ENCODE peak calls at places on chromosome 6, in nine cellular contexts. D is activated CD4-positive, alpha-beta T cell treated with anti-CD3 and anti-CD28 coated beads, Interleukin-2, amount 50 U/mL, for 24 hours; B is progenitor cell of endocrine pancreas; E is cardiac fibroblast; R is erythroblast; Y is posterior cingulate gyrus; N is Kasumi-1; T is ELR; I is left ventricle myocardium superior. L is an unnamed sample.

GRCh38 chr6:135568366-135568765 is 70.8 kb upstream of the AHI1 start:
- DNase-seq in E (peak), I (no peak), N (peak), Y (no peak), B (no peak), T (peak), D (peak), R (peak), L (peak)

GRCh38 chr6:34964564-34964963 is 75.5 kb downstream of the ANKS1A start:
- DNase-seq in E (peak), N (no peak), R (no peak), Y (no peak), T (no peak), I (no peak), D (no peak), B (no peak), L (no peak)

GRCh38 chr6:46876126-46876525 is 45.6 kb downstream of the ADGRF5 start:
- DNase-seq in D (no peak), Y (no peak), I (no peak), B (no peak), R (no peak), N (no peak), E (peak), T (peak), L (peak)

GRCh38 chr6:155252581-155252980 is 11.2 kb upstream of the CLDN20 start:
- DNase-seq in B (no peak), E (no peak), D (no peak), T (no peak), R (no peak), Y (no peak), N (no peak), I (no peak), L (no peak)

GRCh38 chr6:144485531-144485930 is 200.4 kb downstream of the UTRN start:
- DNase-seq in T (no peak), I (no peak), Y (no peak), E (no peak), D (no peak), N (no peak), B (no peak), R (no peak), L (peak)

GRCh38 chr6:30915591-30915946 is 1.5 kb downstream of the VARS2 start:
- DNase-seq in T (peak), N (peak), E (peak), R (peak), D (peak), Y (peak), I (no peak), B (no peak), L (peak)

GRCh38 chr6:133899556-133899955 is 10.6 kb downstream of the TCF21 start:
- DNase-seq in R (no peak), B (no peak), N (no peak), D (no peak), I (no peak), T (no peak), Y (no peak), E (peak), L (no peak)

GRCh38 chr6:38973178-38974057 is 75.2 kb upstream of the GLP1R start:
- DNase-seq in E (peak), D (peak), B (no peak), N (peak), T (peak), Y (no peak), R (peak), I (no peak), L (peak)

GRCh38 chr6:154653385-154653784 is 79.8 kb upstream of the SCAF8 start:
- DNase-seq in N (no peak), R (no peak), B (no peak), I (no peak), E (peak), T (no peak), Y (no peak), D (no peak), L (peak)

GRCh38 chr6:116536216-116536621 is 9.3 kb downstream of the TRAPPC3L start:
- DNase-seq in I (no peak), T (peak), E (peak), D (peak), Y (no peak), N (peak), R (peak), B (no peak), L (peak)

GRCh38 chr6:72984981-72985665 is 240.2 kb downstream of the KHDC1L start:
- DNase-seq in D (no peak), E (no peak), B (no peak), R (no peak), T (no peak), Y (no peak), I (no peak), N (peak), L (no peak)

GRCh38 chr6:68468244-68468884 is 166.7 kb upstream of the ADGRB3 start:
- DNase-seq in Y (no peak), T (peak), D (no peak), I (no peak), B (no peak), N (no peak), R (peak), E (peak), L (no peak)

GRCh38 chr6:162825597-162825996 is 97.8 kb downstream of the PACRG start:
- DNase-seq in Y (no peak), R (no peak), I (no peak), D (no peak), E (no peak), N (no peak), T (peak), B (no peak), L (no peak)

GRCh38 chr6:4344317-4344899 is 209.0 kb upstream of the ECI2 start:
- DNase-seq in Y (no peak), T (peak), B (no peak), N (peak), I (no peak), D (no peak), E (no peak), R (no peak), L (peak)

GRCh38 chr6:142946181-142946923 is 1.4 kb upstream of the HIVEP2 start:
- DNase-seq in B (peak), D (peak), N (peak), Y (peak), E (peak), I (peak), R (peak), T (peak), L (peak)

GRCh38 chr6:12034349-12034748 is 22.2 kb downstream of the HIVEP1 start:
- DNase-seq in R (no peak), B (no peak), Y (no peak), T (no peak), N (no peak), D (no peak), E (no peak), I (no peak), L (no peak)

GRCh38 chr6:26607434-26608230 is 10.9 kb downstream of the ABT1 start:
- DNase-seq in E (peak), T (peak), I (no peak), B (peak), Y (peak), N (peak), D (peak), R (peak), L (peak)

GRCh38 chr6:84449220-84449619 is 221.8 kb upstream of the CEP162 start:
- DNase-seq in I (no peak), R (no peak), T (no peak), Y (no peak), D (no peak), N (no peak), B (no peak), E (peak), L (peak)

GRCh38 chr6:104580452-104580851 is 279.3 kb downstream of the HACE1 start:
- DNase-seq in I (no peak), N (no peak), Y (no peak), T (no peak), B (no peak), D (no peak), R (no peak), E (peak), L (no peak)

GRCh38 chr6:72850469-72850868 is 228.6 kb downstream of the KCNQ5 start:
- DNase-seq in T (no peak), B (no peak), I (no peak), Y (no peak), E (no peak), R (no peak), D (no peak), N (no peak), L (no peak)

GRCh38 chr6:41373367-41373918 is 38.0 kb downstream of the NCR2 start:
- DNase-seq in N (no peak), B (no peak), R (no peak), I (no peak), D (no peak), E (no peak), T (no peak), Y (no peak), L (no peak)

GRCh38 chr6:44921787-44922186 is 406.3 kb upstream of the RUNX2 start:
- DNase-seq in D (no peak), Y (no peak), T (no peak), R (no peak), I (peak), E (no peak), N (no peak), B (no peak), L (no peak)

GRCh38 chr6:113901482-113901881 is 44.3 kb downstream of the MARCKS start:
- DNase-seq in B (no peak), T (no peak), D (no peak), E (peak), N (no peak), I (no peak), R (no peak), Y (no peak), L (no peak)

GRCh38 chr6:78868124-78868523 is 773 bp downstream of the IRAK1BP1 start:
- DNase-seq in N (no peak), E (peak), I (no peak), T (peak), D (no peak), B (no peak), R (no peak), Y (no peak), L (no peak)

GRCh38 chr6:56552212-56553130 is 90.2 kb downstream of the DST start:
- DNase-seq in I (no peak), N (no peak), B (no peak), D (no peak), T (peak), Y (no peak), E (peak), R (no peak), L (peak)

GRCh38 chr6:31620586-31621319 is at the start of gene PRRC2A:
- DNase-seq in B (peak), I (no peak), R (peak), D (peak), E (no peak), Y (peak), T (peak), N (peak), L (no peak)

GRCh38 chr6:90078513-90079289 is 184.4 kb downstream of the GJA10 start:
- DNase-seq in R (no peak), D (peak), E (no peak), I (no peak), N (no peak), T (no peak), Y (no peak), B (no peak), L (no peak)

GRCh38 chr6:130913119-130913518 is 85.9 kb downstream of the SMLR1 start:
- DNase-seq in B (no peak), E (no peak), D (peak), N (peak), T (no peak), R (peak), I (no peak), Y (no peak), L (no peak)

GRCh38 chr6:40343318-40343886 is 243.8 kb downstream of the LRFN2 start:
- DNase-seq in N (no peak), B (no peak), R (no peak), T (no peak), D (no peak), E (no peak), I (no peak), Y (no peak), L (no peak)

GRCh38 chr6:6885521-6886088 is 222.2 kb upstream of the RREB1 start:
- DNase-seq in Y (peak), E (no peak), D (no peak), B (no peak), I (peak), R (peak), N (peak), T (no peak), L (peak)

GRCh38 chr6:6966569-6966968 is 141.2 kb upstream of the RREB1 start:
- DNase-seq in B (no peak), R (no peak), N (no peak), Y (no peak), T (no peak), I (no peak), E (no peak), D (no peak), L (no peak)

GRCh38 chr6:87944541-87944954 is 103.1 kb upstream of the SPACA1 start:
- DNase-seq in B (no peak), I (peak), N (no peak), R (peak), D (no peak), E (peak), T (peak), Y (peak), L (peak)

GRCh38 chr6:53029262-53029661 is 34.2 kb upstream of the GSTA4 start:
- DNase-seq in Y (no peak), B (no peak), T (no peak), E (no peak), R (no peak), D (no peak), N (no peak), I (no peak), L (no peak)